ENCODE peak calls at places on chromosomes 1 and 21, in ten cellular contexts. S, I, C, N, H, D, J, M, O and Y are unnamed samples.

GRCh38 chr1:246532519-246532918 is 25.4 kb upstream of the SMYD3 start:
- DNase-seq in S (no peak), M (no peak), C (no peak), O (no peak), H (no peak), N (no peak), D (no peak), J (no peak), I (no peak), Y (peak; percentile 16)

GRCh38 chr21:42411197-42411869 is 7.6 kb downstream of the UBASH3A start:
- DNase-seq in J (no peak), I (no peak), M (no peak), N (peak; percentile 11), S (no peak), O (no peak), H (no peak), C (no peak), D (no peak), Y (no peak)

GRCh38 chr1:247291835-247292561 is 36.1 kb downstream of the VN1R5 start:
- DNase-seq in C (no peak), M (no peak), S (no peak), I (no peak), H (no peak), J (no peak), O (no peak), N (no peak), D (no peak), Y (peak; percentile 39)

GRCh38 chr1:2952371-2952770 is 68.9 kb upstream of the ACTRT2 start:
- DNase-seq in H (no peak), C (no peak), M (no peak), N (no peak), D (no peak), S (no peak), J (no peak), I (no peak), O (no peak), Y (no peak)

GRCh38 chr1:6299557-6300165 is 38.8 kb upstream of the GPR153 start:
- DNase-seq in I (no peak), D (no peak), C (no peak), M (no peak), N (no peak), J (no peak), O (no peak), H (no peak), S (no peak), Y (no peak)

GRCh38 chr1:15218287-15219279 is 28.4 kb upstream of the FHAD1 start:
- DNase-seq in I (no peak), O (no peak), D (no peak), H (no peak), S (no peak), J (no peak), N (peak; percentile 84), C (peak; percentile 78), M (peak; percentile 83), Y (no peak)

GRCh38 chr1:28296401-28297220 is 32.2 kb upstream of the MED18 start:
- DNase-seq in J (no peak), O (peak; percentile 43), C (peak; percentile 72), N (peak; percentile 56), H (no peak), M (peak; percentile 77), S (no peak), D (peak; percentile 54), I (no peak), Y (no peak)

GRCh38 chr1:161427733-161428516 is 60.2 kb upstream of the CFAP126 start:
- DNase-seq in D (no peak), O (peak; percentile 2), I (no peak), H (no peak), J (no peak), N (peak; percentile 78), S (no peak), C (peak; percentile 60), M (peak; percentile 44), Y (no peak)

GRCh38 chr1:183173828-183174227 is 12.2 kb upstream of the LAMC2 start:
- DNase-seq in O (no peak), H (no peak), N (no peak), I (no peak), M (no peak), J (no peak), S (no peak), D (no peak), C (no peak), Y (no peak)

GRCh38 chr1:174656409-174657059 is 208.8 kb downstream of the GPR52 start:
- DNase-seq in N (no peak), D (no peak), C (no peak), H (no peak), I (no peak), J (no peak), O (no peak), S (no peak), M (no peak), Y (no peak)

GRCh38 chr1:99171126-99171813 is 93.0 kb upstream of the PLPPR4 start:
- DNase-seq in H (no peak), J (no peak), O (no peak), C (no peak), M (peak; percentile 83), D (no peak), N (no peak), S (no peak), I (no peak), Y (no peak)

GRCh38 chr1:84585803-84586202 is 11.6 kb upstream of the CTBS start:
- DNase-seq in H (no peak), C (no peak), M (no peak), O (no peak), D (no peak), J (no peak), I (no peak), N (no peak), S (no peak), Y (no peak)

GRCh38 chr1:13828454-13829151 is 128.6 kb downstream of the PRDM2 start:
- DNase-seq in J (no peak), O (no peak), M (no peak), H (no peak), C (no peak), N (peak; percentile 51), D (no peak), I (peak; percentile 69), S (no peak), Y (no peak)

GRCh38 chr1:64553285-64553684 is 83.4 kb downstream of the CACHD1 start:
- DNase-seq in S (no peak), I (no peak), J (no peak), O (no peak), H (no peak), D (no peak), N (no peak), C (no peak), M (no peak), Y (no peak)

GRCh38 chr1:9601942-9602793 is 13.5 kb downstream of the TMEM201 start:
- DNase-seq in D (no peak), H (no peak), J (no peak), I (no peak), O (no peak), S (no peak), N (no peak), M (no peak), C (no peak), Y (no peak)

GRCh38 chr21:45578811-45579381 is 36.7 kb upstream of the SLC19A1 start:
- DNase-seq in S (no peak), D (no peak), O (no peak), H (no peak), N (no peak), J (peak; percentile 31), M (no peak), I (peak; percentile 37), C (no peak), Y (no peak)

GRCh38 chr21:38306407-38306806 is 49.6 kb downstream of the KCNJ15 start:
- DNase-seq in H (no peak), S (no peak), M (no peak), O (peak; percentile 94), C (no peak), N (no peak), D (no peak), J (no peak), I (no peak), Y (no peak)

GRCh38 chr1:100304921-100305320 is 38.9 kb downstream of the RTCA start:
- DNase-seq in I (no peak), N (no peak), M (no peak), D (no peak), O (no peak), C (no peak), J (no peak), S (no peak), H (no peak), Y (no peak)

GRCh38 chr1:192579319-192579738 is 3.8 kb downstream of the RGS1 start:
- DNase-seq in H (no peak), N (no peak), C (peak; percentile 80), O (no peak), D (no peak), S (no peak), I (no peak), M (peak; percentile 34), J (no peak), Y (no peak)

GRCh38 chr1:222079546-222079945 is 337.7 kb upstream of the DUSP10 start:
- DNase-seq in J (no peak), O (no peak), C (no peak), H (no peak), I (no peak), S (no peak), D (no peak), M (no peak), N (no peak), Y (no peak)

GRCh38 chr1:82604524-82604923 is 803.8 kb downstream of the ADGRL2 start:
- DNase-seq in N (peak; percentile 68), C (peak; percentile 7), O (no peak), S (no peak), I (no peak), M (no peak), J (no peak), H (no peak), D (peak; percentile 6), Y (no peak)

GRCh38 chr1:202798792-202799331 is 9.4 kb downstream of the KDM5B start:
- DNase-seq in M (no peak), S (no peak), H (no peak), O (no peak), N (no peak), J (no peak), D (no peak), C (no peak), I (no peak), Y (no peak)

GRCh38 chr1:19769211-19769932 is 30.3 kb downstream of the TMCO4 start:
- DNase-seq in S (no peak), D (no peak), N (no peak), M (no peak), J (no peak), H (no peak), C (peak; percentile 8), I (no peak), O (no peak), Y (no peak)

GRCh38 chr1:205037539-205037938 is 5.5 kb upstream of the CNTN2 start:
- DNase-seq in H (no peak), J (no peak), S (no peak), M (no peak), D (no peak), I (no peak), O (no peak), N (no peak), C (no peak), Y (no peak)

GRCh38 chr1:234667891-234668576 is 58.1 kb upstream of the IRF2BP2 start:
- DNase-seq in S (no peak), N (no peak), O (no peak), J (no peak), C (no peak), H (no peak), D (no peak), M (no peak), I (no peak), Y (no peak)

GRCh38 chr1:155003766-155004351 is 1.3 kb downstream of the ZBTB7B start:
- DNase-seq in I (peak; percentile 87), O (no peak), M (peak; percentile 26), C (peak; percentile 58), J (no peak), S (no peak), N (peak; percentile 57), D (no peak), H (peak; percentile 21), Y (no peak)

GRCh38 chr1:27598288-27598687 is 5.7 kb downstream of the AHDC1 start:
- DNase-seq in C (peak; percentile 56), S (no peak), I (no peak), O (no peak), M (no peak), H (no peak), D (no peak), N (no peak), J (no peak), Y (no peak)

GRCh38 chr1:8193840-8194406 is 124.0 kb upstream of the SLC45A1 start:
- DNase-seq in S (no peak), I (no peak), N (no peak), M (no peak), H (no peak), D (no peak), J (no peak), O (no peak), C (no peak), Y (no peak)